ENCODE peak calls at places on chromosomes 6 and 20, in nine cellular contexts. N is lung; E is fibroblast of pulmonary artery; M is esophagus squamous epithelium; X is HCT116; Y is neuronal stem cell; C is pancreas; I is cardiac muscle cell; T is CD4-positive, alpha-beta memory T cell. Z is an unnamed sample.
A peak's percentile ranks its signal among the peaks of the same experiment; 100 is the strongest.

GRCh38 chr6:137638926-137639706 is 144.9 kb upstream of the OLIG3 start:
- DNase-seq in N (no peak), E (no peak), M (no peak), X (no peak), Y (no peak), C (no peak), I (no peak), T (no peak), Z (no peak)

GRCh38 chr6:41939848-41940758 is 1.5 kb downstream of the CCND3 start:
- DNase-seq in N (peak; percentile 32), E (peak; percentile 76), M (no peak), X (no peak), Y (no peak), C (no peak), I (peak; percentile 84), T (no peak), Z (no peak)

GRCh38 chr20:41594514-41595322 is 23.5 kb downstream of the CHD6 start:
- DNase-seq in N (no peak), E (no peak), M (no peak), X (no peak), Y (no peak), C (no peak), I (no peak), T (no peak), Z (no peak)

GRCh38 chr20:3927486-3928291 is 38.5 kb downstream of the PANK2 start:
- DNase-seq in N (peak; percentile 55), E (peak; percentile 78), M (no peak), X (no peak), Y (no peak), C (no peak), I (peak; percentile 80), T (no peak), Z (no peak)

GRCh38 chr20:39066464-39066863 is 104.3 kb downstream of the DHX35 start:
- DNase-seq in N (no peak), E (no peak), M (no peak), X (no peak), Y (peak; percentile 61), C (no peak), I (no peak), T (no peak), Z (no peak)

GRCh38 chr6:161168281-161168891 is 105.5 kb downstream of the AGPAT4 start:
- DNase-seq in N (no peak), E (peak; percentile 89), M (no peak), X (peak; percentile 86), Y (peak; percentile 26), C (no peak), I (peak; percentile 83), T (no peak), Z (peak; percentile 62)

GRCh38 chr20:64203037-64203777 is 39.0 kb downstream of the MYT1 start:
- DNase-seq in N (no peak), E (no peak), M (no peak), X (no peak), Y (peak; percentile 30), C (no peak), I (no peak), T (no peak), Z (no peak)

GRCh38 chr6:146775227-146775626 is 176.5 kb downstream of the ADGB start:
- DNase-seq in N (no peak), E (peak; percentile 28), M (no peak), X (no peak), Y (no peak), C (no peak), I (peak; percentile 38), T (peak; percentile 2), Z (no peak)

DNA sequence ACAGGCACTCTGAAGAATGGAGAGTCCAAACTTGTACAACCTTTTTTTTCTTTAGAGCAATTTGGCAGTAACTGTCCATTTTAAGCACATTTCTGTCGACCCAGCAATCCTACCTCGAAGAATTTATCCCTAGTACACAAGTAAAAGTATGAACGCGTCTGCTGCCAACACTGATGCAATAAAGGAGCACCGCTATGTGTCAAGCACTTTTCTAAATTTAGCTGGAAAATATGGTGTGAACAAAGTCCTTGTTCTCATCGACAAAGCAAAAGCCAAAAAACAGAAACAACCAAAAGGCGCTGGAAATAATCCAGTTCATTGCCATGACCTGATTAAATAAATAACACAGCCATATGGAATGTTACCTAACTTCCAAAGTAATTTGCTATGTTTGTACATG is 1.1 kb downstream of the DPM1 start:
- DNase-seq in N (no peak), E (peak; percentile 38), M (no peak), X (no peak), Y (no peak), C (no peak), I (peak; percentile 56), T (no peak), Z (no peak)
- H3K4me3 ChIP-seq in N (no peak overlapping the region), E (peak overlapping the region; percentile 93), M (peak overlapping the region; percentile 97), X (peak overlapping the region; percentile 60), Y (peak overlapping the region; percentile 38), C (peak overlapping the region; percentile 89), I (peak overlapping the region; percentile 93), T (peak overlapping the region; percentile 90), Z (peak overlapping the region; percentile 100)

GRCh38 chr20:32586291-32586690 is 1.2 kb upstream of the NOL4L start:
- DNase-seq in N (no peak), E (no peak), M (no peak), X (no peak), Y (no peak), C (no peak), I (no peak), T (no peak), Z (no peak)

GRCh38 chr20:32588040-32588439 is 2.9 kb upstream of the NOL4L start:
- DNase-seq in N (no peak), E (no peak), M (no peak), X (no peak), Y (no peak), C (no peak), I (no peak), T (no peak), Z (no peak)

GRCh38 chr20:32585011-32585518 is at the start of gene NOL4L:
- DNase-seq in N (no peak), E (no peak), M (no peak), X (no peak), Y (no peak), C (no peak), I (peak; percentile 50), T (peak; percentile 37), Z (peak; percentile 32)

GRCh38 chr20:32583581-32584045 is 1.5 kb downstream of the NOL4L start:
- DNase-seq in N (no peak), E (no peak), M (no peak), X (no peak), Y (no peak), C (no peak), I (peak; percentile 22), T (no peak), Z (no peak)

DNA sequence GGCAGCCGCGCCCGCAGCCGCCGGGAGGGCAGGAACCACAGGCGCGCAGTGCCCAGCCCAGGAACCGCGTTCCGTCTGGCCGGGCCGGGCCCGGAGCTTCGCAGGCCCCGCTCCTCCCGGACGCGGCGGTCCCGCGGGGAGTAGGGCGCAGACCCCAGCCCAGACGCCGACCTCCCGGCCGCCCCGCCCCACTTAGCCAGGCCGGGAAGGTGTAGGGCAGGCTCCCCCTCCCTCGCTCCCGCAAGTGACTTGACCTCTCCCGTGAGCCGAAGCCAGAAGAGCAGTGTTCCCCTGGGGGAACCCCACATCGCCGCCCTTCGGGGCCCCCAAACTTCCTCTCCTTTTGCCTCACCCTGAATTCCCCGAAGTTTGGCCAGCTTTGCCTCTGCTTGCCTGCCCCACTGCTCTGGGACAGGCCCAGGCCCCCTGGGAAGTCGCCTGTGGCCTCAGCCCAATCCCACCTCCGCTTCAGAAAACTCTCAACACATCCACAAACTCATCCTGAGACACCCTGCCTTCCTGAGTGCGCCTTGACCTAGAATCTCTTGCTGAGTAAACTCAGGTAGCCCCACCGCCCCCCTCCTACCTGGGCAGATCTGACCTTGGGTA is 490 bp upstream of the NOL4L start:
- DNase-seq in N (no peak), E (no peak), M (no peak), X (no peak), Y (no peak), C (no peak), I (no peak), T (no peak), Z (no peak)
- H3K4me3 ChIP-seq in N (no peak overlapping the region), E (no peak overlapping the region), M (peak overlapping the region; percentile 62), X (no peak overlapping the region), Y (peak overlapping the region; percentile 72), C (no peak overlapping the region), I (peak overlapping the region; percentile 58), T (no peak overlapping the region), Z (peak overlapping the region; percentile 45)

DNA sequence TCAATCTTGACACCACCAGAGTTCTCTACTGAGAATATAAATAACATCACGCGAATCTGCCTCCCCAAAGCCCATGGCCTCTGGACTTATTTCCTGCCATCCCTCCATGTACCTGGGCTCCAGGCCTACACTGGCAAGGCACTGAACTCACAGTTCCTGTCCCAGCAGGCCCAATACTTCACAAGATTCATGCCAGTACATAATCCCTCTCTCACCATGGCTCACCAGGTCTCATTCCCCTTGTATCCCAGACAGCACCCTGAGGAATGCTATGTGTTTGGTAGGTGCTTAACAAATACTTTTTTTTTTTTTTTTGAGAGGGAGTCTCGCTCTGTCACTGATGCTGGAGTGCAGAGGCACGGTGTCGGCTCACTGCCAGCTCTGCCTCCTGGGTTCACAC is 1.9 kb downstream of the KIF16B start:
- DNase-seq in N (no peak), E (no peak), M (no peak), X (no peak), Y (no peak), C (no peak), I (no peak), T (no peak), Z (no peak)
- H3K4me3 ChIP-seq in N (no peak overlapping the region), E (no peak overlapping the region), M (peak overlapping the region; percentile 94), X (no peak overlapping the region), Y (no peak overlapping the region), C (no peak overlapping the region), I (no peak overlapping the region), T (no peak overlapping the region), Z (no peak overlapping the region)

GRCh38 chr6:154479388-154480143 is 30.9 kb downstream of the CNKSR3 start:
- DNase-seq in N (no peak), E (peak; percentile 71), M (no peak), X (no peak), Y (no peak), C (no peak), I (peak; percentile 62), T (no peak), Z (no peak)
- H3K4me3 ChIP-seq in N (no peak overlapping the region), E (peak overlapping the region; percentile 35), M (peak overlapping the region; percentile 8), X (no peak overlapping the region), Y (no peak overlapping the region), C (no peak overlapping the region), I (no peak overlapping the region), T (no peak overlapping the region), Z (no peak overlapping the region)

GRCh38 chr6:30726506-30727413 is 6.6 kb downstream of the TUBB start:
- DNase-seq in N (no peak), E (no peak), M (no peak), X (no peak), Y (no peak), C (no peak), I (no peak), T (no peak), Z (no peak)

GRCh38 chr6:30725713-30726505 is 5.8 kb downstream of the TUBB start:
- DNase-seq in N (no peak), E (peak; percentile 38), M (no peak), X (no peak), Y (no peak), C (no peak), I (peak; percentile 48), T (no peak), Z (no peak)

GRCh38 chr6:30727920-30728605 is 7.9 kb downstream of the TUBB start:
- DNase-seq in N (no peak), E (peak; percentile 68), M (no peak), X (no peak), Y (no peak), C (no peak), I (peak; percentile 63), T (no peak), Z (no peak)

GRCh38 chr6:30722280-30723112 is 2.3 kb downstream of the TUBB start:
- DNase-seq in N (peak; percentile 85), E (peak; percentile 84), M (no peak), X (peak; percentile 62), Y (peak; percentile 81), C (peak; percentile 88), I (peak; percentile 81), T (peak; percentile 80), Z (peak; percentile 85)

GRCh38 chr6:30724906-30725667 is 4.9 kb downstream of the TUBB start:
- DNase-seq in N (no peak), E (no peak), M (no peak), X (no peak), Y (no peak), C (no peak), I (no peak), T (no peak), Z (no peak)
- H3K4me3 ChIP-seq in N (no peak overlapping the region), E (no peak overlapping the region), M (no peak overlapping the region), X (no peak overlapping the region), Y (no peak overlapping the region), C (no peak overlapping the region), I (no peak overlapping the region), T (no peak overlapping the region), Z (no peak overlapping the region)

Z was measured in dorsolateral prefrontal cortex.